ENCODE peak calls at places on chromosomes 2 and 18, in five cellular contexts. M is prostate gland, S is heart left ventricle, I is transverse colon, T is A549. A is an unnamed sample.

GRCh38 chr2:38716185-38716584 is 35.0 kb downstream of the SRSF7 start:
- DNase-seq in M (no peak), S (no peak), I (no peak), T (no peak), A (no peak)

GRCh38 chr2:199659207-199659606 is 191.8 kb downstream of the FTCDNL1 start:
- DNase-seq in M (no peak), S (peak; percentile 33), I (no peak), T (no peak), A (peak; percentile 71)

GRCh38 chr18:41373612-41374011 is 581.4 kb upstream of the PIK3C3 start:
- DNase-seq in M (no peak), S (no peak), I (no peak), T (no peak), A (no peak)

GRCh38 chr2:72023678-72024390 is 123.8 kb downstream of the CYP26B1 start:
- DNase-seq in M (no peak), S (peak; percentile 4), I (no peak), T (no peak), A (peak; percentile 39)

GRCh38 chr2:121777699-121778058 is 22.2 kb downstream of the TSN start:
- DNase-seq in M (no peak), S (no peak), I (no peak), T (no peak), A (no peak)

GRCh38 chr2:135829420-135829983 is 7.5 kb downstream of the LCT start:
- DNase-seq in M (no peak), S (no peak), I (no peak), T (no peak), A (no peak)

GRCh38 chr2:219230201-219230540 is 565 bp downstream of the ANKZF1 start:
- DNase-seq in M (peak; percentile 53), S (no peak), I (peak; percentile 71), T (no peak), A (no peak)

GRCh38 chr2:123073371-123073770 is 951.7 kb upstream of the CNTNAP5 start:
- DNase-seq in M (no peak), S (no peak), I (no peak), T (no peak), A (no peak)

GRCh38 chr18:44917184-44917864 is 236.6 kb downstream of the SETBP1 start:
- DNase-seq in M (no peak), S (no peak), I (no peak), T (no peak), A (no peak)

GRCh38 chr2:192487636-192488035 is 292.9 kb upstream of the TMEFF2 start:
- DNase-seq in M (no peak), S (no peak), I (peak; percentile 45), T (no peak), A (no peak)

GRCh38 chr2:26585966-26586365 is 55.2 kb downstream of the CIB4 start:
- DNase-seq in M (no peak), S (no peak), I (no peak), T (no peak), A (no peak)

GRCh38 chr2:161745866-161746614 is 121.8 kb downstream of the SLC4A10 start:
- DNase-seq in M (no peak), S (no peak), I (no peak), T (no peak), A (no peak)

DNA sequence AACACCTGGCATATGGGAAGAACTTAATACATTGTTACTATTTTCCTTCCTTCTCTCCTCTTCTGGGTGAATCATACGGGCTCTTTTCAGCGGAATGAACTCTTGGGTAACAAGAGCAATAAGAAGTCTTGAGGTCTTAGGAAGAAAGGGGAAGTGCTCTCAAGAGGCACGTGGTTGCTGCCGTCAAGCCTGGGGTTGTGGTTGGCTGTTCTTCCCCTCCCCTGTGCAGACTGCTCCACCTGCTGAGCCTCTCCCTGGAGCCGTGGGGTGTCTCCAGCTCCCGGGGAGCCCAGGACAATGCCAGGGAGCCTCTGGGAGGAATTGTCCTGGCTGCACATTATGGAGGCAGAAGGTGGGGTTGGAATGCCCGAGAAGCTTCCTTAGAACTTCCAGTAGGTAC is 19.4 kb downstream of the TOGARAM2 start:
- DNase-seq in M (no peak), S (peak; percentile 56), I (peak; percentile 56), T (no peak), A (no peak)
- TF ChIP-seq CTCF in M (no peak), S (no peak), I (no peak), T (no peak), A (no peak)

DNA sequence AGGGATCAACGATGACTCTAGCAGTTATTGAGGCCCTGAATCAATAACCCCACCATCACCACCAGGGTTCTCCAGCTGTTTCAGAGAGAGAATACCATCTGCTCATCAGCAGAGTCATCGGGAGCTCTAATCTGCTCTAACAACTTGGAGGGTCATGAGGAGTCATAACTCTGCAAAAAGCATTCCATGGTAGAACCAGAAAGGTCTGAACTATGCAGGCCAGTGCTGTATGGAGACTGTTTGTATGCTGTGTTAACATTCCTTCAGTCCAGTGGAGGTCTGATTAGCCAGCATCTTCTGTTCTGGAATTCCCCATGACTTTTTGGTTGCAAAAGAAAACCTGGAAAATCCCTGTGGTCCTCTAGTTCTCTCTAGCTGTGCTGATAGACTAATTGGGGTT is 9.4 kb upstream of the ITGB6 start:
- DNase-seq in M (no peak), S (no peak), I (no peak), T (no peak), A (no peak)
- TF ChIP-seq CTCF in M (no peak), S (no peak), I (no peak), T (no peak), A (no peak)

GRCh38 chr18:61637319-61637718 is 255.5 kb downstream of the RNF152 start:
- DNase-seq in M (no peak), S (no peak), I (peak; percentile 66), T (no peak), A (no peak)
- TF ChIP-seq CTCF in M (no peak), S (no peak), I (peak; percentile 60), T (no peak), A (no peak)

GRCh38 chr2:8645176-8645831 is 36.6 kb upstream of the ID2 start:
- DNase-seq in M (no peak), S (no peak), I (no peak), T (no peak), A (no peak)
- TF ChIP-seq CTCF in M (no peak), S (no peak), I (no peak), T (no peak), A (no peak)

GRCh38 chr2:173999724-174000123 is 34.6 kb upstream of the SP3 start:
- DNase-seq in M (no peak), S (no peak), I (no peak), T (no peak), A (no peak)

GRCh38 chr2:173997779-173998178 is 32.6 kb upstream of the SP3 start:
- DNase-seq in M (peak; percentile 57), S (no peak), I (no peak), T (no peak), A (no peak)

GRCh38 chr2:174001107-174001506 is 35.9 kb upstream of the SP3 start:
- DNase-seq in M (no peak), S (no peak), I (no peak), T (no peak), A (no peak)

GRCh38 chr2:173998386-173998785 is 33.2 kb upstream of the SP3 start:
- DNase-seq in M (no peak), S (no peak), I (no peak), T (no peak), A (no peak)

DNA sequence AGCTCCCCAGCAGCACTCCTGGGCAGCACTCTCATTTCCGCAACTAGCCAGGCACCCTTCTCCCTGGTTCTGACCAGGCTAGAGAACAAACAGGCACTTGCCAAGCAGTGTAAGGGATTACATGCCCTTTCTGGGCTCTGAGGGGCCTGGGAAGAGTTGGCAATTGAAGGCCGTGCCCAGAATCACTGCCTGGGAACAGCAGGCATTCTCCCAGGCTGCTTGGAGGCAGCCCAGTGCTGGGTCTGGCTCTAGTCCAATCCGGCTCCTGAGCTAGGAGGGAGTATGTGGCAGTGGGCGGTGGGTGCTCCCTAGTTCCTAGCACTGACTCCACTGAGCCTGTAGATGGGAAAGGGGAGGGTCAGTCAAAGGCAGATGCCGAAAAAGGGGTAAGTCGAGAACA is 34.1 kb upstream of the SP3 start:
- DNase-seq in M (no peak), S (peak; percentile 34), I (no peak), T (no peak), A (no peak)
- TF ChIP-seq CTCF in M (no peak), S (no peak), I (no peak), T (no peak), A (no peak)

DNA sequence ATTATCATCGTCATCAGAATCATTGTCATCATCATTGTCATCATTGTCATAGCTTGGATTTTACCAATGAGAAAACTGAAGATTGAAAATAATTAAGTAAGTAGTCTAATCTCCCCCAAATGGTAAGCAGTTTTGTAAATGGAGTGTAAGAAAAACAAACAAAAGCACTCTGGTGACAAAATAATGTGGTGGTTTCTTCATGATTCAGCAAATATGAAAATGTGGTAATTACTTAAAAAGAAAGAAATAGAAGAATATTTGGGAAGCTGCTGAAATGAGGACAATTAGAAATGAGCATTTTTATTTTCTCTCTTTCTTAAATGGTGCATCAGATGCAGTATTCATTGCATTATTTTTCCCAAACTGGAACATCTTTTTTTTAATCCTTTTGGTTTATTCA is 514.4 kb downstream of the DCDC2C start:
- DNase-seq in M (no peak), S (no peak), I (no peak), T (no peak), A (no peak)
- TF ChIP-seq CTCF in M (no peak), S (no peak), I (no peak), T (no peak), A (no peak)

DNA sequence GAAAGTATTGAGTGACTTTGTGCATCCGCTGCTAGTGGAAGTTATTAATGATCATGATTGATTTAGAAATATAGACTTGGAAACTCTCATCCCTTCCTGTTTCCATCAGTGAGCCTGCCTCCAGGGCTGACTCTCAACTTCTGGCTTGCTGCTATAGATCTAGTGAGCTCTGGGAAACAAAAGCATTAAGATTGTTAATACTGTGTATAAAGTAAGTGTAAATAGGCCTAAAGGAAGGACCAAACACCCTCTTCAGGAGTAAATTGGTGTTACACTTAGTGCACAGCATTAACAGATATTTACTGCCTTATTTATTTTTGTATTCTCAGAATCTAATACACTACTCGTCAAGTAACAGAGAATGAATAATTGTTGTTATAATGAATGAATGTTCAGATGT is 285.6 kb downstream of the THSD7B start:
- DNase-seq in M (no peak), S (no peak), I (no peak), T (no peak), A (no peak)
- TF ChIP-seq CTCF in M (no peak), S (no peak), I (no peak), T (no peak), A (peak; percentile 66)

A was measured in type B pancreatic cell.